ENCODE peak calls at places on chromosomes 6 and 20, in ten cellular contexts. One of them, this sample, is unnamed.

GRCh38 chr6:20802596-20802995 is 268.3 kb downstream of the CDKAL1 start:
- ATAC-seq in HCT116: no peak
- ATAC-seq in central memory CD8-positive, alpha-beta T cell: no peak
- ATAC-seq in right cardiac atrium: no peak
- ATAC-seq in heart right ventricle: no peak
- ATAC-seq in gastroesophageal sphincter: no peak
- ATAC-seq in RWPE2: no peak
- ATAC-seq in HepG2: no peak
- ATAC-seq in GM23338: no peak
- ATAC-seq in B cell: no peak
- ATAC-seq in this sample: no peak

GRCh38 chr6:131381052-131381451 is 192.0 kb upstream of the ARG1 start:
- ATAC-seq in HCT116: no peak
- ATAC-seq in heart right ventricle: no peak
- ATAC-seq in B cell: no peak
- ATAC-seq in GM23338: no peak
- ATAC-seq in central memory CD8-positive, alpha-beta T cell: no peak
- ATAC-seq in right cardiac atrium: no peak
- ATAC-seq in HepG2: no peak
- ATAC-seq in gastroesophageal sphincter: no peak
- ATAC-seq in RWPE2: no peak
- ATAC-seq in this sample: no peak

GRCh38 chr20:53831228-53831627 is 237.6 kb upstream of the ZNF217 start:
- ATAC-seq in gastroesophageal sphincter: no peak
- ATAC-seq in heart right ventricle: no peak
- ATAC-seq in B cell: no peak
- ATAC-seq in GM23338: no peak
- ATAC-seq in RWPE2: no peak
- ATAC-seq in central memory CD8-positive, alpha-beta T cell: no peak
- ATAC-seq in HepG2: no peak
- ATAC-seq in HCT116: no peak
- ATAC-seq in right cardiac atrium: no peak
- ATAC-seq in this sample: no peak

GRCh38 chr6:89597988-89598387 is 40.6 kb downstream of the LYRM2 start:
- ATAC-seq in HepG2: peak; percentile 80
- ATAC-seq in right cardiac atrium: no peak
- ATAC-seq in central memory CD8-positive, alpha-beta T cell: no peak
- ATAC-seq in B cell: no peak
- ATAC-seq in gastroesophageal sphincter: peak; percentile 37
- ATAC-seq in RWPE2: peak; percentile 86
- ATAC-seq in heart right ventricle: peak; percentile 22
- ATAC-seq in HCT116: no peak
- ATAC-seq in GM23338: peak; percentile 52
- ATAC-seq in this sample: peak; percentile 89

GRCh38 chr20:53922901-53923314 is 147.5 kb downstream of the BCAS1 start:
- ATAC-seq in RWPE2: no peak
- ATAC-seq in B cell: peak; percentile 39
- ATAC-seq in right cardiac atrium: peak; percentile 69
- ATAC-seq in gastroesophageal sphincter: peak; percentile 48
- ATAC-seq in central memory CD8-positive, alpha-beta T cell: no peak
- ATAC-seq in heart right ventricle: peak; percentile 48
- ATAC-seq in HCT116: no peak
- ATAC-seq in GM23338: no peak
- ATAC-seq in HepG2: no peak
- ATAC-seq in this sample: no peak

GRCh38 chr6:110103260-110103659 is 76.2 kb downstream of the WASF1 start:
- ATAC-seq in HepG2: no peak
- ATAC-seq in RWPE2: no peak
- ATAC-seq in right cardiac atrium: no peak
- ATAC-seq in central memory CD8-positive, alpha-beta T cell: no peak
- ATAC-seq in gastroesophageal sphincter: no peak
- ATAC-seq in heart right ventricle: no peak
- ATAC-seq in GM23338: no peak
- ATAC-seq in B cell: no peak
- ATAC-seq in HCT116: no peak
- ATAC-seq in this sample: no peak

GRCh38 chr6:119349041-119349340 is 570 bp downstream of the MAN1A1 start:
- ATAC-seq in RWPE2: no peak
- ATAC-seq in gastroesophageal sphincter: peak; percentile 3
- ATAC-seq in HCT116: peak; percentile 18
- ATAC-seq in HepG2: peak; percentile 10
- ATAC-seq in central memory CD8-positive, alpha-beta T cell: no peak
- ATAC-seq in heart right ventricle: peak; percentile 11
- ATAC-seq in GM23338: peak; percentile 50
- ATAC-seq in B cell: no peak
- ATAC-seq in right cardiac atrium: peak; percentile 8
- ATAC-seq in this sample: peak; percentile 16

GRCh38 chr20:24677626-24678328 is 208.3 kb downstream of the SYNDIG1 start:
- ATAC-seq in right cardiac atrium: no peak
- ATAC-seq in gastroesophageal sphincter: no peak
- ATAC-seq in HCT116: no peak
- ATAC-seq in RWPE2: no peak
- ATAC-seq in B cell: no peak
- ATAC-seq in HepG2: no peak
- ATAC-seq in GM23338: peak; percentile 59
- ATAC-seq in heart right ventricle: no peak
- ATAC-seq in central memory CD8-positive, alpha-beta T cell: no peak
- ATAC-seq in this sample: no peak

GRCh38 chr20:37986873-37987601 is 46.2 kb downstream of the TTI1 start:
- ATAC-seq in heart right ventricle: peak; percentile 68
- ATAC-seq in right cardiac atrium: peak; percentile 73
- ATAC-seq in HCT116: no peak
- ATAC-seq in B cell: no peak
- ATAC-seq in HepG2: peak; percentile 68
- ATAC-seq in RWPE2: no peak
- ATAC-seq in GM23338: no peak
- ATAC-seq in gastroesophageal sphincter: peak; percentile 50
- ATAC-seq in central memory CD8-positive, alpha-beta T cell: no peak
- ATAC-seq in this sample: peak; percentile 23

GRCh38 chr20:49286689-49287551 is 9.1 kb upstream of the ZNFX1 start:
- ATAC-seq in GM23338: peak; percentile 0
- ATAC-seq in gastroesophageal sphincter: no peak
- ATAC-seq in HepG2: peak; percentile 2
- ATAC-seq in HCT116: no peak
- ATAC-seq in right cardiac atrium: no peak
- ATAC-seq in central memory CD8-positive, alpha-beta T cell: no peak
- ATAC-seq in B cell: no peak
- ATAC-seq in RWPE2: peak; percentile 2
- ATAC-seq in heart right ventricle: no peak
- ATAC-seq in this sample: peak; percentile 27

This sample was measured in esophagus mucosa.